ENCODE peak calls at places on chromosomes 4 and X, in eight cellular contexts. Q, T, R, X, F, M, D and Z are unnamed samples.

GRCh38 chr4:2281575-2282343 is 19.9 kb upstream of the MXD4 start:
- DNase-seq in Q (no peak), T (no peak), R (peak), X (no peak), F (no peak), M (no peak), D (no peak), Z (peak)

GRCh38 chr4:168645933-168646768 is 149.3 kb downstream of the PALLD start:
- DNase-seq in Q (no peak), T (no peak), R (no peak), X (no peak), F (peak), M (no peak), D (no peak), Z (no peak)

GRCh38 chr4:40763228-40763716 is 13.5 kb downstream of the NSUN7 start:
- DNase-seq in Q (no peak), T (no peak), R (no peak), X (peak), F (no peak), M (no peak), D (peak), Z (no peak)

GRCh38 chr4:133865606-133866327 is 335.8 kb downstream of the PABPC4L start:
- DNase-seq in Q (no peak), T (peak), R (no peak), X (peak), F (peak), M (no peak), D (peak), Z (no peak)

GRCh38 chr4:107988763-107989035 is 990 bp upstream of the HADH start:
- DNase-seq in Q (peak), T (no peak), R (no peak), X (no peak), F (no peak), M (no peak), D (peak), Z (no peak)

GRCh38 chrX:20412871-20413486 is 146.3 kb upstream of the RPS6KA3 start:
- DNase-seq in Q (no peak), T (no peak), R (peak), X (no peak), F (no peak), M (no peak), D (no peak), Z (no peak)

GRCh38 chr4:44446801-44447562 is 1.6 kb downstream of the KCTD8 start:
- DNase-seq in Q (peak), T (peak), R (no peak), X (no peak), F (peak), M (no peak), D (no peak), Z (peak)

GRCh38 chr4:188018262-188018661 is 22.7 kb downstream of the ZFP42 start:
- DNase-seq in Q (no peak), T (no peak), R (no peak), X (no peak), F (no peak), M (no peak), D (no peak), Z (no peak)

GRCh38 chr4:71602271-71602890 is 181.5 kb downstream of the GC start:
- DNase-seq in Q (no peak), T (no peak), R (no peak), X (no peak), F (peak), M (no peak), D (peak), Z (no peak)

GRCh38 chrX:121322159-121322558 is 274.7 kb downstream of the GLUD2 start:
- DNase-seq in Q (no peak), T (peak), R (no peak), X (no peak), F (no peak), M (no peak), D (peak), Z (no peak)
- TF ChIP-seq CTCF in Q (no peak), T (no peak), R (no peak), X (no peak), F (no peak), M (no peak), D (peak), Z (no peak)

GRCh38 chr4:1172228-1172851 is at the start of gene SPON2:
- DNase-seq in Q (no peak), T (no peak), R (no peak), X (peak), F (peak), M (no peak), D (no peak), Z (peak)

GRCh38 chr4:1170156-1170804 is 2.1 kb downstream of the SPON2 start:
- DNase-seq in Q (no peak), T (no peak), R (no peak), X (no peak), F (no peak), M (no peak), D (no peak), Z (no peak)

GRCh38 chr4:1172971-1173757 is 781 bp upstream of the SPON2 start:
- DNase-seq in Q (peak), T (no peak), R (no peak), X (peak), F (peak), M (no peak), D (no peak), Z (peak)

GRCh38 chr4:1170805-1171305 is 1.5 kb downstream of the SPON2 start:
- DNase-seq in Q (no peak), T (no peak), R (no peak), X (no peak), F (no peak), M (no peak), D (no peak), Z (no peak)

DNA sequence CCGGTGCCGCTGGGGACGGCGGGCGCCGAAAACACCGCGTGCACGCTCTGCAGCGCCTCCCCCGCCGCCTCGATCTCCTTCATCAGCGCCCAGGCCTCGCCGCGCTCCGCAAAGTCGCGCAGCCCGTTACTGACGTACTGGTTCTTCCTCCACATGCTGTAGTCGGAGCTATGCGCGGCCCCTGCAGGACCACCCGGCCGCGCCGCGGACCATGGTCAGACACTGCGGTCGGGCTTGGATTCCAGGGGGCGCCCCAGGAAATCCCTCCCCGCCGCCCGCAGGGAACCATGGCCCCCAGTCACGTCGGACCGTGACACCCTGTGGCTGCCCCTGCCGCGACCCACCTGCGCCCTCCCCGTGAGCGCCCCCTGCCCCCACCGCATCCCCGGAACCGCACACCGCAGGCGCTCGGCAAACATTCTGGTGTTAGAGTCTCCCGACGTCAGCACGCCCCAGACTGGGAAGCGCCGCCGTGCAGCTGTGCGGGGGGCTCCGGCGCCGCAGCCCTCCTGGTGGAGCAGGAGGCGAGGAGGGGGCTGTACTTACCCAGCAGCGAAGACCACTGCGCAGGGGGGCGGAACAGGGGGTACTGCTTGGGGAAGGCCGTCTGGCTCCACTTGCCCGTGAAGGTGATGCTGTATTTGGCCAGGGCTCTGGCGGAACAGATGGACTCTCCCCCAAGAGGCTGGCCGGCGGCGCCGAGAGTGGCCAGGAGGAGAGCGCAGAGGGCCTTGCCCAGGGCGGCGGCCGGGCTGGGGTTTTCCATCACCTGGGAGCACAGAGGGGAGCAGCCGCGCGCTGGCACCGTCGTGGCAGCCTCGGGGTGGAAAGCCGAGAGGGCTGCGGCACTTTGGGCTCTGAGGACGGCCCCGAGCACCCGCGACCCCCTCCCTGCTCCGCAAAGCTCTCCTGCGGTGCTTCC is 816 bp downstream of the SPON2 start:
- DNase-seq in Q (peak), T (no peak), R (peak), X (no peak), F (no peak), M (no peak), D (no peak), Z (peak)
- TF ChIP-seq CTCF in Q (no peak), T (no peak), R (no peak), X (no peak), F (peak), M (no peak), D (no peak), Z (no peak)

DNA sequence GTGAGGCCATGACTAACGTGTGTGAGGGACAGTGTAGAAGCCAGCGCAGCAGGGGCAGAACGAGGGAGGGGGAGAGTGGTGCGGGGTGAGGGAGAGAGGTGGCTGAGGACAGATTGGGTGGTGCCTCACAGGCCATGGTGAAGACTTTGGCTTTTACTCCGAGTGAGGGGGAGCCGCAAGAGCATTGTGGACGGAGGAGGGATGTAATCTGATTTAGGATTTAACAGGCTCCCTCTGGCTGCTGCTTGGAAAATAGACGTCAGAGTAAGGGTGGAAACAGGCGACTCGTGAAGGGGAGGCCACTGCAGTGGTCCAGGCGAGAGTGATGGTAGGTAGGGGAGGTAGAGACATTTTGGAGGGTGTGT is 13.0 kb downstream of the PPP1R3F start:
- DNase-seq in Q (no peak), T (no peak), R (no peak), X (peak), F (peak), M (no peak), D (peak), Z (no peak)
- TF ChIP-seq CTCF in Q (no peak), T (no peak), R (no peak), X (peak), F (peak), M (peak), D (no peak), Z (no peak)

GRCh38 chrX:49177338-49177833 is 5.7 kb downstream of the PLP2 start:
- DNase-seq in Q (peak), T (no peak), R (no peak), X (no peak), F (no peak), M (no peak), D (peak), Z (no peak)
- TF ChIP-seq CTCF in Q (no peak), T (no peak), R (no peak), X (peak), F (no peak), M (no peak), D (peak), Z (no peak)

GRCh38 chr4:63296773-63297172 is 1112.5 kb downstream of the TECRL start:
- DNase-seq in Q (no peak), T (no peak), R (no peak), X (no peak), F (peak), M (no peak), D (peak), Z (no peak)
- TF ChIP-seq CTCF in Q (no peak), T (no peak), R (no peak), X (no peak), F (peak), M (peak), D (no peak), Z (peak)

GRCh38 chr4:146582864-146583263 is 55.8 kb upstream of the POU4F2 start:
- DNase-seq in Q (no peak), T (no peak), R (no peak), X (no peak), F (no peak), M (no peak), D (peak), Z (no peak)
- TF ChIP-seq CTCF in Q (no peak), T (no peak), R (no peak), X (no peak), F (no peak), M (no peak), D (no peak), Z (peak)